ENCODE peak calls at places on chromosomes 7 and 10, in ten cellular contexts. One of them, this sample, is unnamed.

GRCh38 chr7:102284399-102284798 is 2.3 kb upstream of the SH2B2 start:
- DNase-seq in suprapubic skin: no peak
- DNase-seq in uterus: no peak
- DNase-seq in prostate gland: no peak
- DNase-seq in transverse colon: peak
- DNase-seq in heart left ventricle: no peak
- DNase-seq in IMR-90: no peak
- DNase-seq in breast epithelium: no peak
- DNase-seq in spleen: no peak
- DNase-seq in HepG2: no peak
- DNase-seq in this sample: no peak

GRCh38 chr7:128672927-128673517 is 930 bp downstream of the GARIN1A start:
- DNase-seq in suprapubic skin: no peak
- DNase-seq in uterus: no peak
- DNase-seq in prostate gland: no peak
- DNase-seq in transverse colon: no peak
- DNase-seq in heart left ventricle: no peak
- DNase-seq in IMR-90: peak
- DNase-seq in breast epithelium: no peak
- DNase-seq in spleen: no peak
- DNase-seq in HepG2: no peak
- DNase-seq in this sample: no peak

GRCh38 chr10:110110338-110110737 is 97.1 kb upstream of the MXI1 start:
- DNase-seq in suprapubic skin: no peak
- DNase-seq in uterus: no peak
- DNase-seq in prostate gland: no peak
- DNase-seq in transverse colon: no peak
- DNase-seq in heart left ventricle: no peak
- DNase-seq in IMR-90: no peak
- DNase-seq in breast epithelium: no peak
- DNase-seq in spleen: no peak
- DNase-seq in HepG2: no peak
- DNase-seq in this sample: no peak

GRCh38 chr7:131370523-131370968 is 42.9 kb downstream of the MKLN1 start:
- DNase-seq in suprapubic skin: no peak
- DNase-seq in uterus: no peak
- DNase-seq in prostate gland: no peak
- DNase-seq in transverse colon: no peak
- DNase-seq in heart left ventricle: no peak
- DNase-seq in IMR-90: peak
- DNase-seq in breast epithelium: no peak
- DNase-seq in spleen: no peak
- DNase-seq in HepG2: no peak
- DNase-seq in this sample: no peak

GRCh38 chr7:12369700-12370099 is 34.0 kb downstream of the VWDE start:
- DNase-seq in suprapubic skin: no peak
- DNase-seq in uterus: no peak
- DNase-seq in prostate gland: no peak
- DNase-seq in transverse colon: no peak
- DNase-seq in heart left ventricle: no peak
- DNase-seq in IMR-90: no peak
- DNase-seq in breast epithelium: no peak
- DNase-seq in spleen: no peak
- DNase-seq in HepG2: no peak
- DNase-seq in this sample: no peak

GRCh38 chr10:43689007-43689491 is 40.4 kb upstream of the ZNF32 start:
- DNase-seq in suprapubic skin: peak
- DNase-seq in uterus: no peak
- DNase-seq in prostate gland: no peak
- DNase-seq in transverse colon: no peak
- DNase-seq in heart left ventricle: peak
- DNase-seq in IMR-90: no peak
- DNase-seq in breast epithelium: no peak
- DNase-seq in spleen: peak
- DNase-seq in HepG2: no peak
- DNase-seq in this sample: no peak

GRCh38 chr7:82605247-82605864 is 161.8 kb upstream of the CACNA2D1 start:
- DNase-seq in suprapubic skin: no peak
- DNase-seq in uterus: no peak
- DNase-seq in prostate gland: no peak
- DNase-seq in transverse colon: no peak
- DNase-seq in heart left ventricle: no peak
- DNase-seq in IMR-90: peak
- DNase-seq in breast epithelium: no peak
- DNase-seq in spleen: no peak
- DNase-seq in HepG2: peak
- DNase-seq in this sample: no peak

GRCh38 chr10:21919117-21919516 is 84.4 kb downstream of the DNAJC1 start:
- DNase-seq in suprapubic skin: no peak
- DNase-seq in uterus: no peak
- DNase-seq in prostate gland: no peak
- DNase-seq in transverse colon: no peak
- DNase-seq in heart left ventricle: no peak
- DNase-seq in IMR-90: no peak
- DNase-seq in breast epithelium: no peak
- DNase-seq in spleen: no peak
- DNase-seq in HepG2: no peak
- DNase-seq in this sample: no peak

GRCh38 chr10:132518572-132519381 is 18.8 kb upstream of the INPP5A start:
- DNase-seq in suprapubic skin: peak
- DNase-seq in uterus: peak
- DNase-seq in prostate gland: peak
- DNase-seq in transverse colon: peak
- DNase-seq in heart left ventricle: peak
- DNase-seq in IMR-90: no peak
- DNase-seq in breast epithelium: peak
- DNase-seq in spleen: peak
- DNase-seq in HepG2: peak
- DNase-seq in this sample: no peak

GRCh38 chr10:132515811-132516726 is 21.5 kb upstream of the INPP5A start:
- DNase-seq in suprapubic skin: peak
- DNase-seq in uterus: peak
- DNase-seq in prostate gland: no peak
- DNase-seq in transverse colon: peak
- DNase-seq in heart left ventricle: no peak
- DNase-seq in IMR-90: no peak
- DNase-seq in breast epithelium: no peak
- DNase-seq in spleen: peak
- DNase-seq in HepG2: no peak
- DNase-seq in this sample: no peak

GRCh38 chr10:132514841-132515521 is 22.6 kb upstream of the INPP5A start:
- DNase-seq in suprapubic skin: no peak
- DNase-seq in uterus: peak
- DNase-seq in prostate gland: no peak
- DNase-seq in transverse colon: no peak
- DNase-seq in heart left ventricle: no peak
- DNase-seq in IMR-90: no peak
- DNase-seq in breast epithelium: no peak
- DNase-seq in spleen: peak
- DNase-seq in HepG2: no peak
- DNase-seq in this sample: no peak

GRCh38 chr10:132517951-132518521 is 19.6 kb upstream of the INPP5A start:
- DNase-seq in suprapubic skin: peak
- DNase-seq in uterus: peak
- DNase-seq in prostate gland: no peak
- DNase-seq in transverse colon: peak
- DNase-seq in heart left ventricle: peak
- DNase-seq in IMR-90: no peak
- DNase-seq in breast epithelium: no peak
- DNase-seq in spleen: peak
- DNase-seq in HepG2: peak
- DNase-seq in this sample: no peak

DNA sequence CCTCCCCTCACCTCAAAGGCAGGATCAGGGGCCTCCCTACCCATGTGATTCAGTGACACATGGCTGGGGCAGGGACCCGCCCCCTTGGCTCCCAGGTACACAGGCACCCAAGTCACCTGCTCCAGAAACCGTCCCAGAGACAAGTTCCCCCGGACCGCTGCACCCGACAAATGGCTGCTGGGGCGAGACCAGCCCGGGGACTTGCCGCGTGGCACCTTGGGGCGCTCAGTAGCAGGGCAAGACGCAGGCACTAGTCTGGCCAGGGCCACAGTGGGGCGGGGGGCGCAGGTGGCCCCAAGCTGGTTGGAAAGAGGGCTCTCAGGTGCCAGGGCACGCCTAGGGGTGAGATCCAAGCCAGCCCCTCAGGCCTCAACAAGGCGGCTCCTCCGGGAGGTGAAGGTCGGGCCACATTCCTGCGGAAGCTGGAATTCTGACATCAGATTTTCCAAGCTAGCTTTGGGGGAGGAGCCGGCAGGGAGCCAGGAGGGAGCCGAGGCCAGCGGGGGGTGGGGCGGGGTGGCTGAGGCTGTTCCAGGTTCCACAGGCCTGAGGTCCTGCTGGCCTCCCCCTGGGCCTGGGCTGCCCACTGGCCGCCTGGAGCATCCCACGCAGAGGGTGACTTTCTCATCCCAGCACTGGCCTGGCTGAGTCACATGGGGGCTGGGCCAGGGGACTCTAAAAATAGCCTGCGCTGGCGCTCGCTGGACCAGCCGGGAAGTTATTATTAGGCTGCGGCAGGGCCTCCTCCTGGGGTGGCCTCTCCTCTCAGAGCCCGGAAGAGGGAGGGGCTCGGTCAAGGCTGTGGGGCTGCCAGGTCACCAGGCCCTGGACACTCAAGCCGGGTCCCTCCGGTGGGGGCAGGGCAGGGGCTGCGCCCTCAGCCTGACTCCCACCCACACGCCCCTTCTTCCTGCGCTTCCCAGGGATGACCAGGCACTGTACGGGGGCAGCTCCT is 20.5 kb upstream of the INPP5A start:
- DNase-seq in suprapubic skin: peak
- DNase-seq in uterus: peak
- DNase-seq in prostate gland: peak
- DNase-seq in transverse colon: peak
- DNase-seq in heart left ventricle: peak
- DNase-seq in IMR-90: peak
- DNase-seq in breast epithelium: peak
- DNase-seq in spleen: peak
- DNase-seq in HepG2: peak
- DNase-seq in this sample: peak
- TF ChIP-seq POLR2A in suprapubic skin: no peak
- TF ChIP-seq POLR2A in uterus: no peak
- TF ChIP-seq POLR2A in prostate gland: peak
- TF ChIP-seq POLR2A in transverse colon: peak
- TF ChIP-seq POLR2A in heart left ventricle: peak
- TF ChIP-seq POLR2A in IMR-90: no peak
- TF ChIP-seq POLR2A in breast epithelium: no peak
- TF ChIP-seq POLR2A in spleen: no peak
- TF ChIP-seq POLR2A in HepG2: no peak
- TF ChIP-seq POLR2A in this sample: no peak

DNA sequence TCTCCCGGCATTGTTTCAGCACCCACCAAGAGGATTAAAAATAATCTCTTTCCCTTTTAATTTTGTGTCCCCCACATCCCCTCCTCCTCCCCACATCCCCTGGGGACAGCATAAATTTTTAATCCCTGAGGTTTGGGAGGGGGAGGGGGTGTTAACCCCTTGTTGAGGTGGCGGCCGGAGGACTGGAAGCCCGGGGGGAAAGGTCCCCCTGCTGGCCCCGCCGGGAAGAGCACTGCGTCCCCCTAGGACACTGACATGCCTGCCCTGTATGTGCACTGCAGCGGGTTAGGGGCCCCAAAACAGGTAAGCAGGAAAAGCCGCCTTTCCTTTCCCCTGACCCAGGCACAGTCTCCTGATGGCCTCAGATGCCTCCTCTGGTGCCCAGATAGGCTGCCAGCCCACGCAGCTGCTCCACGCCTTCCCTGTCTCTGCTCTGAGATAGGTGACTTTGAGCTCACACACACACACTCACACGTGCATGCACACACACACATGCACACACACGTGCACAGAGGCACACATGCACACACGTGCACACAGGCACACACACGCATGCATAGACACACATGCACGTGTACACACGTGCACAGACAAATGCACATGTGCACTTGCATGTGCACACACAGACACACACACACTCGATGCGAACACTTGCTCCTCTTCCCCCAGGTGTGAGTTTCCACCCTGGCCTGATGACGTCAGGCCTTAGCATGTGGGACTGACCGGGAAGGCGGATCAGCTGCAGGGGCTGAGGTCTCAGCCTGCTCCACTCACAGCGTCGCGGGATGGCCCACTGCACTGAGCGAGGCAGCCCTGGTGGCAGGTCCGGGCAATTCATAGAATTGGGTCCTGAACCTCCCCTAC is 12.3 kb downstream of the CNPY1 start:
- DNase-seq in suprapubic skin: no peak
- DNase-seq in uterus: no peak
- DNase-seq in prostate gland: no peak
- DNase-seq in transverse colon: no peak
- DNase-seq in heart left ventricle: no peak
- DNase-seq in IMR-90: no peak
- DNase-seq in breast epithelium: no peak
- DNase-seq in spleen: peak
- DNase-seq in HepG2: peak
- DNase-seq in this sample: no peak
- H3K4me3 ChIP-seq in suprapubic skin: peak
- H3K4me3 ChIP-seq in uterus: peak
- H3K4me3 ChIP-seq in prostate gland: no peak
- H3K4me3 ChIP-seq in transverse colon: peak
- H3K4me3 ChIP-seq in heart left ventricle: peak
- H3K4me3 ChIP-seq in IMR-90: no peak
- H3K4me3 ChIP-seq in breast epithelium: peak
- H3K4me3 ChIP-seq in spleen: no peak
- H3K4me3 ChIP-seq in HepG2: peak
- H3K4me3 ChIP-seq in this sample: peak

GRCh38 chr10:49282306-49282705 is 16.7 kb upstream of the C10orf71 start:
- DNase-seq in suprapubic skin: no peak
- DNase-seq in uterus: no peak
- DNase-seq in prostate gland: no peak
- DNase-seq in transverse colon: no peak
- DNase-seq in heart left ventricle: no peak
- DNase-seq in IMR-90: no peak
- DNase-seq in breast epithelium: no peak
- DNase-seq in spleen: no peak
- DNase-seq in HepG2: no peak
- DNase-seq in this sample: no peak

GRCh38 chr10:49285232-49285631 is 13.7 kb upstream of the C10orf71 start:
- DNase-seq in suprapubic skin: no peak
- DNase-seq in uterus: no peak
- DNase-seq in prostate gland: no peak
- DNase-seq in transverse colon: no peak
- DNase-seq in heart left ventricle: no peak
- DNase-seq in IMR-90: no peak
- DNase-seq in breast epithelium: no peak
- DNase-seq in spleen: no peak
- DNase-seq in HepG2: no peak
- DNase-seq in this sample: no peak

GRCh38 chr10:49282879-49283321 is 16.1 kb upstream of the C10orf71 start:
- DNase-seq in suprapubic skin: no peak
- DNase-seq in uterus: no peak
- DNase-seq in prostate gland: no peak
- DNase-seq in transverse colon: no peak
- DNase-seq in heart left ventricle: no peak
- DNase-seq in IMR-90: no peak
- DNase-seq in breast epithelium: no peak
- DNase-seq in spleen: no peak
- DNase-seq in HepG2: no peak
- DNase-seq in this sample: no peak

GRCh38 chr10:49283491-49283890 is 15.5 kb upstream of the C10orf71 start:
- DNase-seq in suprapubic skin: no peak
- DNase-seq in uterus: no peak
- DNase-seq in prostate gland: no peak
- DNase-seq in transverse colon: no peak
- DNase-seq in heart left ventricle: no peak
- DNase-seq in IMR-90: no peak
- DNase-seq in breast epithelium: no peak
- DNase-seq in spleen: no peak
- DNase-seq in HepG2: no peak
- DNase-seq in this sample: no peak

GRCh38 chr10:49284356-49284755 is 14.6 kb upstream of the C10orf71 start:
- DNase-seq in suprapubic skin: no peak
- DNase-seq in uterus: no peak
- DNase-seq in prostate gland: no peak
- DNase-seq in transverse colon: no peak
- DNase-seq in heart left ventricle: no peak
- DNase-seq in IMR-90: no peak
- DNase-seq in breast epithelium: no peak
- DNase-seq in spleen: no peak
- DNase-seq in HepG2: no peak
- DNase-seq in this sample: no peak
- H3K27ac ChIP-seq in suprapubic skin: no peak
- H3K27ac ChIP-seq in uterus: no peak
- H3K27ac ChIP-seq in prostate gland: no peak
- H3K27ac ChIP-seq in transverse colon: no peak
- H3K27ac ChIP-seq in heart left ventricle: no peak
- H3K27ac ChIP-seq in IMR-90: no peak
- H3K27ac ChIP-seq in breast epithelium: no peak
- H3K27ac ChIP-seq in spleen: no peak
- H3K27ac ChIP-seq in HepG2: no peak
- H3K27ac ChIP-seq in this sample: no peak

GRCh38 chr7:23597064-23597907 is at the start of gene CCDC126:
- DNase-seq in suprapubic skin: peak
- DNase-seq in uterus: peak
- DNase-seq in prostate gland: peak
- DNase-seq in transverse colon: peak
- DNase-seq in heart left ventricle: peak
- DNase-seq in IMR-90: peak
- DNase-seq in breast epithelium: peak
- DNase-seq in spleen: peak
- DNase-seq in HepG2: peak
- DNase-seq in this sample: peak
- TF ChIP-seq POLR2A in suprapubic skin: no peak
- TF ChIP-seq POLR2A in uterus: peak
- TF ChIP-seq POLR2A in prostate gland: peak
- TF ChIP-seq POLR2A in transverse colon: peak
- TF ChIP-seq POLR2A in heart left ventricle: peak
- TF ChIP-seq POLR2A in IMR-90: peak
- TF ChIP-seq POLR2A in breast epithelium: no peak
- TF ChIP-seq POLR2A in spleen: no peak
- TF ChIP-seq POLR2A in HepG2: peak
- TF ChIP-seq POLR2A in this sample: peak